ENCODE peak calls at places on chromosomes 2 and 18, in eight cellular contexts. A is neuronal stem cell; N is tibial nerve; Y is CD8-positive, alpha-beta memory T cell; O is lung; W is left lung; Q is PC-9; F is substantia nigra. H is an unnamed sample.

GRCh38 chr2:147739531-147739930 is 105.3 kb upstream of the ACVR2A start:
- DNase-seq in O (no peak), F (no peak), Q (no peak), Y (no peak), W (no peak), N (no peak), A (no peak), H (no peak)

GRCh38 chr18:59228361-59228760 is 8.4 kb downstream of the GRP start:
- DNase-seq in W (no peak), F (no peak), Q (no peak), A (no peak), N (no peak), O (no peak), Y (no peak), H (no peak)

GRCh38 chr2:140808816-140809215 is 1322.0 kb downstream of the LRP1B start:
- DNase-seq in Y (no peak), W (no peak), F (no peak), A (no peak), N (no peak), O (no peak), Q (no peak), H (no peak)

GRCh38 chr18:22591231-22591630 is 173.5 kb upstream of the CTAGE1 start:
- DNase-seq in W (no peak), O (no peak), Y (no peak), A (no peak), F (no peak), Q (no peak), N (no peak), H (peak)

GRCh38 chr2:70086838-70087702 is at the start of gene PCBP1:
- DNase-seq in W (peak), O (peak), Y (peak), A (peak), N (peak), Q (peak), F (peak), H (peak)

GRCh38 chr18:51196811-51197660 is 445 bp downstream of the MEX3C start:
- DNase-seq in Q (no peak), F (no peak), Y (no peak), N (peak), W (peak), A (peak), O (peak), H (no peak)

GRCh38 chr2:238911376-238912227 is 63.7 kb downstream of the TWIST2 start:
- DNase-seq in O (no peak), Q (no peak), Y (no peak), N (no peak), F (no peak), W (no peak), A (no peak), H (no peak)

GRCh38 chr2:190235101-190235500 is 84.5 kb downstream of the HIBCH start:
- DNase-seq in Q (no peak), A (no peak), Y (no peak), F (no peak), N (no peak), O (no peak), W (no peak), H (no peak)

GRCh38 chr2:10741139-10741538 is 19.7 kb downstream of the ATP6V1C2 start:
- DNase-seq in W (no peak), Y (no peak), N (no peak), Q (peak), A (no peak), O (no peak), F (no peak), H (no peak)

GRCh38 chr2:20415511-20415918 is 31.4 kb upstream of the RHOB start:
- DNase-seq in O (no peak), F (no peak), Q (no peak), W (no peak), A (no peak), N (no peak), Y (no peak), H (peak)

GRCh38 chr2:178070824-178071223 is 1.8 kb downstream of the PDE11A start:
- DNase-seq in Q (no peak), N (no peak), W (no peak), A (no peak), F (no peak), Y (no peak), O (no peak), H (no peak)

GRCh38 chr2:96169868-96170507 is 24.7 kb upstream of the DUSP2 start:
- DNase-seq in N (no peak), Q (no peak), F (no peak), O (no peak), W (no peak), A (no peak), Y (no peak), H (no peak)

GRCh38 chr2:54207666-54208195 is 48.3 kb downstream of the TSPYL6 start:
- DNase-seq in F (no peak), Y (no peak), Q (no peak), W (no peak), A (no peak), O (no peak), N (no peak), H (no peak)

GRCh38 chr2:181998045-181998444 is 12.4 kb downstream of the PPP1R1C start:
- DNase-seq in F (no peak), O (no peak), W (no peak), N (no peak), A (no peak), Y (no peak), Q (no peak), H (no peak)

GRCh38 chr2:44944952-44945612 is 3.6 kb downstream of the SIX3 start:
- DNase-seq in Q (no peak), F (no peak), W (no peak), Y (no peak), O (no peak), A (no peak), N (no peak), H (no peak)

GRCh38 chr18:45413180-45413836 is 202.0 kb upstream of the SLC14A2 start:
- DNase-seq in Y (no peak), Q (peak), N (peak), F (no peak), W (no peak), A (no peak), O (no peak), H (no peak)

GRCh38 chr2:169641464-169641863 is 52.7 kb downstream of the CFAP210 start:
- DNase-seq in Y (no peak), F (no peak), O (no peak), A (no peak), N (no peak), W (no peak), Q (no peak), H (no peak)

GRCh38 chr2:215920244-215921100 is 92.9 kb downstream of the MREG start:
- DNase-seq in F (peak), Y (peak), Q (peak), O (peak), W (peak), A (peak), N (peak), H (no peak)

GRCh38 chr18:44601447-44601846 is 79.2 kb upstream of the SETBP1 start:
- DNase-seq in Q (peak), W (no peak), O (no peak), N (no peak), F (no peak), A (no peak), Y (no peak), H (peak)

DNA sequence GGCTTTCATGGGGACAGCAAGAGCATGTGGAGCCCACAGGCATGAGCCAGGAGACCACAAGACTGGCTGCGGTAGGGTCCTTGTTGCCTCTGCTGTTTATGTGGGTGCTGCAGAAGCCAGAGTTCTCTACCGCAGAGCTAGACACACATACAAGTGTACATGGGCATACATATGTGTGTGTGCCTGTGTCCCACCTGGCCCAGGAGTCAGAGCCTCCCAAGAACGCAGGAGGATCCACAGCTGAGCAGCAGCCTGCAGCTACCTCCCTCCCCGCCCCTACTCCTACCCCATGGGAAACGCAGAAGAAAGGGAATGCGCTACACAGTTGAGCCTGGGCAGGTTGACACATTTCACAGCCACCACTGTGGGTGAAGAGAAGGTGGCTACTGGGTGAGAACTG is 438.1 kb upstream of the SMIM21 start:
- DNase-seq in O (no peak), A (no peak), Y (no peak), F (no peak), N (no peak), W (no peak), Q (no peak), H (no peak)
- H3K27ac ChIP-seq in O (no peak), A (no peak), Y (no peak), F (no peak), N (no peak), W (no peak), Q (no peak), H (no peak)

GRCh38 chr18:79991494-79991893 is 3.1 kb upstream of the TXNL4A start:
- DNase-seq in O (no peak), W (no peak), N (no peak), Q (no peak), F (no peak), Y (no peak), A (no peak), H (no peak)

GRCh38 chr18:79988079-79988924 is at the start of gene TXNL4A:
- DNase-seq in Q (peak), Y (peak), N (peak), O (peak), F (peak), A (peak), W (peak), H (peak)

GRCh38 chr18:79986726-79987125 is 1.6 kb downstream of the TXNL4A start:
- DNase-seq in Y (no peak), A (no peak), Q (no peak), F (no peak), N (no peak), O (no peak), W (no peak), H (no peak)

GRCh38 chr18:79987566-79987965 is 797 bp downstream of the TXNL4A start:
- DNase-seq in A (no peak), Q (no peak), F (no peak), Y (no peak), W (no peak), N (no peak), O (no peak), H (no peak)

GRCh38 chr18:79988925-79989361 is 580 bp upstream of the TXNL4A start:
- DNase-seq in Y (no peak), O (no peak), Q (peak), F (no peak), W (peak), N (peak), A (no peak), H (no peak)
- H3K27ac ChIP-seq in Y (peak), O (peak), Q (peak), F (peak), W (peak), N (peak), A (peak), H (peak)

DNA sequence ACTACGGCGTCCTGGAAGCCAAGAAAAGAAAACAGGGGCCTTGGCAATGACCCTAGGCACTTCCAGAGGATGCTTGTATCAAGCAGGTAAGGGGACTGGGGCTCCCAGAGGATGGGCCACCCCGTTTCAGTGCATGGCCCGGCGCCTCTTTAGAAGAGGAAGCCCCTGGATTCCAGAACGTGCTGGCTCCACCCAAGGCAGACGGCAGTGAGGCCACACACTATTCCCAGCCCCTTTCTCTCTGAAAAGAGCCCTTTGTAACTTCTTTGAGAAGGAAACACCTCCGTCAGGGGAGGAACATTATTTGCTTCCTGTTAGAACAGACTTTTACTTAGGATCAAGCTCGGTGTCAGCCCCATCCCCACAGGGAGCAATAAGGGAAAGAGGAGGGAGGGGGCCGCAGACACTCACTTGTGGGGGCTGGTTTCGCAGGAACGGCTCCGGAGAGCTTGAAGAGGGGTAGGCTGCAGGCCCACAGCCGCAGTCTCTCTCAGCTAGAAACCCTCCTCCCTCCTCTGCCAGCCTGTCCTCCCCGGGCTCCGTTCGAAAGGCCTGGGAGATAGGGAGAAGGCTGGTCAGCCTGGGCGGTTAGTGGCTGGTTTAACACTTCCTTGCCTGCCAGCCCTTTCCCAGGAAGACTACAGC is 49.6 kb upstream of the RMDN2 start:
- DNase-seq in Y (no peak), Q (no peak), F (no peak), A (no peak), O (no peak), N (no peak), W (no peak), H (no peak)
- H3K27ac ChIP-seq in Y (no peak), Q (no peak), F (no peak), A (no peak), O (peak), N (no peak), W (no peak), H (no peak)

GRCh38 chr2:225103737-225104141 is 61.5 kb upstream of the DOCK10 start:
- DNase-seq in W (no peak), O (no peak), A (no peak), F (no peak), Y (no peak), N (no peak), Q (no peak), H (no peak)
- H3K27ac ChIP-seq in W (no peak), O (no peak), A (no peak), F (no peak), Y (no peak), N (no peak), Q (peak), H (peak)

GRCh38 chr2:105557515-105557914 is 158.7 kb upstream of the FHL2 start:
- DNase-seq in W (no peak), O (no peak), Q (no peak), A (no peak), F (no peak), N (no peak), Y (no peak), H (no peak)

GRCh38 chr2:105557021-105557420 is 158.2 kb upstream of the FHL2 start:
- DNase-seq in N (no peak), A (no peak), O (no peak), Q (no peak), W (no peak), F (no peak), Y (no peak), H (no peak)

GRCh38 chr2:105563000-105563719 is 164.3 kb upstream of the FHL2 start:
- DNase-seq in N (no peak), W (no peak), F (no peak), Y (no peak), Q (no peak), A (no peak), O (no peak), H (no peak)

GRCh38 chr2:105560157-105560556 is 161.3 kb upstream of the FHL2 start:
- DNase-seq in N (no peak), O (no peak), F (no peak), W (no peak), Q (no peak), Y (no peak), A (no peak), H (no peak)

GRCh38 chr2:105561401-105561800 is 162.6 kb upstream of the FHL2 start:
- DNase-seq in A (no peak), W (no peak), Y (no peak), Q (no peak), O (no peak), N (no peak), F (no peak), H (no peak)
- H3K27ac ChIP-seq in A (no peak), W (no peak), Y (no peak), Q (no peak), O (no peak), N (no peak), F (no peak), H (no peak)

GRCh38 chr2:133948610-133949290 is 305.1 kb upstream of the MGAT5 start:
- DNase-seq in W (no peak), A (no peak), N (no peak), Y (no peak), O (no peak), F (no peak), Q (no peak), H (no peak)
- H3K27ac ChIP-seq in W (no peak), A (no peak), N (no peak), Y (no peak), O (no peak), F (no peak), Q (no peak), H (no peak)

DNA sequence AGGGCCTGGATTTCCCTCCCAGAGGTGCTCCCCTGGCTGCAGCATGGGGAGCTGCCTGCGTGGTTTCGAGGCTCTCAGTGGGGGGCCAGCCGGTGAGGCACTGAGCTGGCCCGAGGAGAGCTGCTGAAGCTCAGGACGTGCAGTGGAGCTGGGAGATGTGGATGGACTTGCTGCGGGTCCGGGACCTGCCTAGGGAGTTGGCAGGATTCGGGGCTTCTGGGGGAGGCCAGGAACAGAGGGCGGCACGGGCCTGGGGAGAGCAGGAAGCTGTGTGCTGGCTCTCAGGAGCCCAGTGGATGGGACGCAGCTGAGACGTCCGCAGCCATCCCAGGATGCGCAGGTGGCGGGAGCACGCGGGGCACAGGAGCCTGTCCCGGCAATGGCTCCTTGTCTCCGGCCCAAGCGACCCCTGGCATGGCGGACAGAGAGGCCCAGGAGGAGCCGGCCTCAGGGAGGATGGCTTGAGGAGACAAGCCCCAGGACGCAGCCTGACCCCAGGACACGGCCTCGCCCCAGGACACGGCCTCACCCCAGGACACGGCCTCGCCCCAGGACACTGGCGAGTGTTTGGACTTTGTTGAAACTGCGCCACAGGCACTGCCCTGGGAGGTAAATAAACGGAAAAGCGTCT is 116.1 kb downstream of the NFATC1 start:
- DNase-seq in Q (no peak), N (no peak), A (no peak), Y (no peak), O (no peak), W (peak), F (no peak), H (no peak)
- H3K27ac ChIP-seq in Q (no peak), N (no peak), A (no peak), Y (no peak), O (no peak), W (no peak), F (no peak), H (no peak)

DNA sequence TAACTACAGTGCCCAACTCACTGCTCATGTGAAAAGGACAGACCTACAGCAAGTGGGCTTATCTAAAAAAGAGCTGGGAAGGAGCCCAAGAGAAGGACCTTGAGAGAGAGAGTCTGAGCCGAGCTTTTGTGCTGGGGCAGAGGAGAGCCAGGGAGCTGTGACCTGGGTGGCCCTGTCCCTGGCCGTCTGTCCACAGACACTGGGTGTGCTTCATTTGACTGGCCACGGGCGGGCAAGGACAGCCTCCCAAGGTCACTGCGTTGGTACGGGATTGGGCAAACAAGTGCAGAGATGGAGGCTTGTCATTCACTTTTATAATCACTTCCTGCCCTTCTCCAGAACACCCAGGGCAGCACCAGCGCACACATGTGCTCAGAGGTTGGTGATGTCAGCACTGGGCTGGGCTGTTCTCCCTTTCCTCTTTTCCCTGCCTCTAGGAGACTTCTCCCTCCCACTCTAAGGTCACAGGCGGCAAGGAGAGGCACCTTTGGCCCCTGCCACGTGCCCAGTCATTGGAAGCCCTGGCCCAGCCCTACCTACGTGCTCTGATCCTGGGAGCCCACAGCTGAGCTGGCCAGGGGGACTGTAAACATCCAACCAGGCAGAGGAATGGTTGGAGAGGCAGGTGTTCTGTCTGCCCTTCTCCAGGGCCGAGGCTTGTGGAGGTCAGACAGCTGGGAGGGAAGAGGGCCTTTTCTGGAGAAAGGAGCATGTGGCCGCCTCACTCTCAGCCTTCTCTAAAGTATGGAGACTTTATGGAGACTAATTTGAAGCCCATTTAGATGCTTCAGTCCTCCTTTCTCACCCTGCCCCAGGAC is 6.4 kb upstream of the PSD4 start:
- DNase-seq in N (no peak), A (no peak), O (peak), Y (no peak), Q (no peak), F (no peak), W (peak), H (no peak)
- H3K27ac ChIP-seq in N (no peak), A (no peak), O (no peak), Y (no peak), Q (no peak), F (no peak), W (peak), H (no peak)

H was measured in epithelial cell of prostate.